ENCODE peak calls at places on chromosomes 5 and 9, in four cellular contexts. K is activated effector memory CD4-positive, alpha-beta T cell treated with Interleukin-2 at 50 U/mL for 16 hours; W is ACHN; C is mucosa of descending colon. F is an unnamed sample.

GRCh38 chr5:169655353-169655752 is 18.3 kb downstream of the DOCK2 start:
- DNase-seq in K (no peak), C (no peak), W (no peak), F (no peak)

GRCh38 chr5:80870442-80870841 is 89.7 kb upstream of the RASGRF2 start:
- DNase-seq in C (no peak), K (no peak), W (no peak), F (no peak)

GRCh38 chr5:175846332-175846731 is 25.0 kb upstream of the CPLX2 start:
- DNase-seq in K (no peak), W (no peak), C (no peak), F (no peak)

GRCh38 chr9:90460220-90460619 is 182.4 kb downstream of the DIRAS2 start:
- DNase-seq in K (no peak), W (no peak), C (no peak), F (no peak)

GRCh38 chr5:80346055-80346454 is 26.3 kb downstream of the SPZ1 start:
- DNase-seq in W (peak), K (no peak), C (no peak), F (no peak)

GRCh38 chr5:141778211-141778610 is 96.2 kb upstream of the ARAP3 start:
- DNase-seq in W (peak), C (no peak), K (no peak), F (no peak)

GRCh38 chr5:24644757-24645156 is at the start of gene CDH10:
- DNase-seq in W (peak), C (no peak), K (no peak), F (no peak)

GRCh38 chr5:90353254-90353653 is 56.3 kb downstream of the CETN3 start:
- DNase-seq in C (no peak), K (no peak), W (no peak), F (no peak)

GRCh38 chr9:75121914-75122558 is 33.7 kb downstream of the OSTF1 start:
- DNase-seq in W (no peak), C (no peak), K (no peak), F (no peak)

F was measured in activated B cell treated with CpG ODN at 0.5 μM for 24 hours.